ENCODE peak calls at places on chromosomes 6 and 20, in seven cellular contexts. O is left lung, M is MM.1S, E is fibroblast of lung, P is body of pancreas, N is left ventricle myocardium inferior, U is lung. D is an unnamed sample. For H3K4me1 and H3K27me3, the result is how much of the 10 kb centered on the place peaks cover.

GRCh38 chr20:46316984-46317684 is 8.8 kb upstream of the CDH22 start:
- DNase-seq in O (no peak), M (no peak), E (no peak), P (peak), N (no peak), U (no peak), D (no peak)

GRCh38 chr6:27078734-27079357 is 168.7 kb upstream of the PRSS16 start:
- DNase-seq in O (no peak), M (peak), E (peak), P (peak), N (no peak), U (peak), D (peak)

GRCh38 chr6:99822741-99823512 is 171.1 kb downstream of the MCHR2 start:
- DNase-seq in O (no peak), M (peak), E (peak), P (peak), N (no peak), U (no peak), D (no peak)

GRCh38 chr6:54142889-54143519 is 31.8 kb downstream of the MLIP start:
- DNase-seq in O (no peak), M (no peak), E (no peak), P (no peak), N (no peak), U (no peak), D (no peak)

GRCh38 chr6:152277826-152278247 is 359.3 kb downstream of the SYNE1 start:
- DNase-seq in O (no peak), M (no peak), E (no peak), P (peak), N (peak), U (no peak), D (no peak)

GRCh38 chr6:128208851-128209580 is 308.2 kb upstream of the THEMIS start:
- DNase-seq in O (no peak), M (no peak), E (peak), P (no peak), N (no peak), U (no peak), D (no peak)

GRCh38 chr6:136720045-136720760 is 72.1 kb downstream of the MAP3K5 start:
- DNase-seq in O (no peak), M (no peak), E (no peak), P (no peak), N (no peak), U (no peak), D (no peak)

GRCh38 chr6:20900396-20901160 is 366.3 kb downstream of the CDKAL1 start:
- DNase-seq in O (no peak), M (no peak), E (no peak), P (no peak), N (no peak), U (no peak), D (no peak)

GRCh38 chr6:2749972-2750600 is 636 bp downstream of the MYLK4 start:
- DNase-seq in O (no peak), M (peak), E (peak), P (peak), N (peak), U (peak), D (peak)

GRCh38 chr20:16129411-16129810 is 443.8 kb downstream of the KIF16B start:
- DNase-seq in O (no peak), M (no peak), E (no peak), P (no peak), N (no peak), U (no peak), D (no peak)

GRCh38 chr6:26536571-26537159 is 1.5 kb upstream of the HMGN4 start:
- DNase-seq in O (no peak), M (peak), E (peak), P (peak), N (no peak), U (peak), D (peak)

GRCh38 chr20:58981564-58982364 is 708 bp downstream of the NELFCD start:
- DNase-seq in O (no peak), M (peak), E (no peak), P (no peak), N (no peak), U (no peak), D (no peak)

GRCh38 chr20:35663813-35664543 is 722 bp downstream of the CPNE1 start:
- DNase-seq in O (no peak), M (peak), E (peak), P (peak), N (no peak), U (peak), D (peak)

GRCh38 chr6:117555882-117556498 is 46.3 kb downstream of the GOPC start:
- DNase-seq in O (no peak), M (peak), E (no peak), P (peak), N (no peak), U (peak), D (peak)

GRCh38 chr6:140138311-140138994 is 764.0 kb upstream of the CITED2 start:
- DNase-seq in O (no peak), M (no peak), E (peak), P (no peak), N (no peak), U (no peak), D (no peak)

GRCh38 chr20:19463597-19463996 is 251.2 kb downstream of the SLC24A3 start:
- DNase-seq in O (no peak), M (no peak), E (no peak), P (no peak), N (no peak), U (no peak), D (no peak)

GRCh38 chr20:62400021-62400420 is 7.1 kb downstream of the CABLES2 start:
- DNase-seq in O (no peak), M (no peak), E (no peak), P (no peak), N (no peak), U (no peak), D (no peak)

GRCh38 chr6:142844065-142844755 is 100.8 kb downstream of the HIVEP2 start:
- DNase-seq in O (no peak), M (peak), E (peak), P (no peak), N (no peak), U (no peak), D (no peak)

GRCh38 chr20:13325033-13325432 is 104.0 kb downstream of the ISM1 start:
- DNase-seq in O (no peak), M (peak), E (peak), P (peak), N (no peak), U (no peak), D (no peak)

GRCh38 chr6:47042238-47042843 is at the start of gene ADGRF1:
- DNase-seq in O (no peak), M (no peak), E (peak), P (peak), N (no peak), U (peak), D (no peak)

GRCh38 chr20:18224968-18225568 is 63.3 kb upstream of the ZNF133 start:
- DNase-seq in O (no peak), M (no peak), E (peak), P (peak), N (peak), U (peak), D (no peak)

GRCh38 chr6:34926655-34927054 is 37.6 kb downstream of the ANKS1A start:
- DNase-seq in O (no peak), M (no peak), E (peak), P (no peak), N (no peak), U (no peak), D (no peak)

GRCh38 chr20:44166008-44166407 is 21.0 kb downstream of the JPH2 start:
- DNase-seq in O (no peak), M (no peak), E (peak), P (no peak), N (no peak), U (no peak), D (no peak)

GRCh38 chr20:47865912-47866311 is 80.6 kb upstream of the SULF2 start:
- DNase-seq in O (no peak), M (no peak), E (no peak), P (no peak), N (no peak), U (no peak), D (no peak)

GRCh38 chr6:43924222-43924702 is 154.3 kb downstream of the VEGFA start:
- DNase-seq in O (no peak), M (peak), E (peak), P (peak), N (peak), U (no peak), D (peak)

GRCh38 chr6:166830185-166830890 is 126.0 kb downstream of the RNASET2 start:
- DNase-seq in O (no peak), M (no peak), E (no peak), P (no peak), N (no peak), U (no peak), D (no peak)

GRCh38 chr6:42103753-42104094 is 38.7 kb downstream of the C6orf132 start:
- DNase-seq in O (no peak), M (no peak), E (no peak), P (no peak), N (no peak), U (no peak), D (no peak)

GRCh38 chr20:62935204-62935967 is 2.6 kb upstream of the GID8 start:
- DNase-seq in O (no peak), M (no peak), E (no peak), P (no peak), N (no peak), U (no peak), D (no peak)

GRCh38 chr20:51678041-51678697 is 90.0 kb downstream of the ATP9A start:
- DNase-seq in O (no peak), M (no peak), E (peak), P (peak), N (no peak), U (no peak), D (no peak)

GRCh38 chr20:25540273-25540672 is 45.1 kb downstream of the NINL start:
- DNase-seq in O (no peak), M (peak), E (peak), P (peak), N (peak), U (no peak), D (no peak)

GRCh38 chr6:14921170-14921569 is 324.7 kb upstream of the JARID2 start:
- DNase-seq in O (peak), M (no peak), E (peak), P (peak), N (peak), U (peak), D (no peak)

GRCh38 chr6:6793388-6794250 is 205.1 kb downstream of the LY86 start:
- DNase-seq in O (peak), M (no peak), E (no peak), P (peak), N (no peak), U (no peak), D (no peak)

GRCh38 chr20:38143238-38143645 is 21.8 kb downstream of the TGM2 start:
- DNase-seq in O (peak), M (no peak), E (no peak), P (peak), N (no peak), U (no peak), D (no peak)

GRCh38 chr6:48881551-48881950 is 581.5 kb downstream of the MMUT start:
- DNase-seq in O (no peak), M (no peak), E (no peak), P (no peak), N (no peak), U (no peak), D (no peak)

DNA sequence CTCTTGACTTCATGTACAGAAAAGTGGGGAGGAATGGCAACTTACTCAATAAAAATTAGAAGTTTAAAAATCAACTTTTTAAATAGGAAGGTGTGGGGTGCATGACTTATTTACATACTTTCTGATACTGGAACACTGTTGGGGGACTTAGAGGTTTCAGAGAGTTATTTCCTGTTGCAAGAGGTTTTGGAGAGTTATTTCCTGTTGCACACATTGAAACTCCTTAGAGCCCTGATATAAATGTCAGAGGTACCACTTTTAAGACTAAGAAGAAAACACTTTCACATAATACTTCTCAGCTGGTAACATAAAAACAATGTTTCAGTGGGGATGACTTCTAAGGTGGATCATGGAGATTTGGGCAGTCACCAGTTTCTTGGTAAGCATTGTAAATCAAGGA is 579.9 kb downstream of the MMUT start:
- DNase-seq in O (no peak), M (peak), E (no peak), P (no peak), N (no peak), U (no peak), D (no peak)
- H3K4me1 ChIP-seq in O (under half), M (under half), E (under half), P (under half), N (under half), U (under half), D (under half)

DNA sequence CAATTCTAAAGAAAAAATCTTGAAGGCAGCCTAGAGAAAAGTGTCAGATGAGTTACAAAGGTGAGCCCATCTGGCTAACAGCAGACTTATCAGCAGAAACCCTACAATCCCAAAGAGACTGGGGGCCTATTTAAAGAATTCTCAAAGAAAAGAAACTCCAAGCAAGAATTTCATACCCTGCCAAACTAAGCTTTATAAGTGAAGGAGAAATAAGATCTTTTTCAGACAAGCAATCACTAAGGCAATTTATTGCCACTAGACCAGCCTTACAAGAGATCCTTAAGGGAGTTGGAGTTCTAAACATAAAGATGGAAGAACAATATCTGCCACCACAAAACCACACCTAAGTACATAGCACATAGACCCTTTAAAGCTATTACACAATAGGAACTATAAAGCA is 24.9 kb upstream of the DEFB126 start:
- DNase-seq in O (no peak), M (no peak), E (no peak), P (no peak), N (no peak), U (no peak), D (no peak)
- H3K27me3 ChIP-seq in O (under half), M (under half), E (under half), P (under half), N (under half), U (under half), D (under half)

GRCh38 chr6:52538921-52539354 is 37.9 kb downstream of the TRAM2 start:
- DNase-seq in O (no peak), M (no peak), E (peak), P (no peak), N (no peak), U (no peak), D (no peak)

GRCh38 chr6:52538252-52538905 is 38.5 kb downstream of the TRAM2 start:
- DNase-seq in O (no peak), M (no peak), E (peak), P (no peak), N (no peak), U (no peak), D (no peak)

GRCh38 chr6:52539607-52540006 is 37.3 kb downstream of the TRAM2 start:
- DNase-seq in O (no peak), M (no peak), E (peak), P (no peak), N (no peak), U (no peak), D (no peak)

GRCh38 chr6:52541135-52541534 is 35.7 kb downstream of the TRAM2 start:
- DNase-seq in O (no peak), M (no peak), E (no peak), P (no peak), N (no peak), U (no peak), D (no peak)

DNA sequence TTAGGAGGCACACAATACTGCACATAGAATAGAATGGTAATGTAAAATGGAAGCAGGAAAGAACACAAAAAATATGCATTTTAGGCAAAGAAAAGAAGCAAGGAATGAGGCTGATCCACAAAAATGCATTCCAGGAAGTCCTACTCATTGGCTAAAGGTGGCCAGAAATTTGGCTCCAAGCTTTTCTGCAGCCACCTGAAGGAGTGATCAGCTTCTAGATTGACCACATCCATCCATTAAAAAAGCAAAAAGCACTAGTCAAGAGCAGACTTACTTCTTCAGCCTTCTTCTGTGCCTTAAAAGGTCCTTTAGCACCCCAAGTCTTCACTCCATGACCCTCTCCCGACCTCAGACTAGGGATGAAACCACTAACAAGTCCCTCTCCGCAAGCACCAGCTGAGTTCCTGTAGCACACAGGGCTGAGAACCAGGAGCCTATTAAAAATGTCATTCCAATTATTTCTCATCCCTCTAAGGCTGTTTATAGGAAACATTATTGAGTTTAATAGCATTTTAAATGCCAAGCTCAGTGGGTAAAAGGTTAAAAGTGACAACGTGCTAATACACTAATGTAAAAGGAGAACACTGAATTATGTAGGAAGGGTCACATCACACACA is 36.5 kb downstream of the TRAM2 start:
- DNase-seq in O (no peak), M (no peak), E (peak), P (no peak), N (no peak), U (no peak), D (no peak)
- H3K4me1 ChIP-seq in O (under half), M (half or more), E (half or more), P (under half), N (half or more), U (under half), D (under half)

DNA sequence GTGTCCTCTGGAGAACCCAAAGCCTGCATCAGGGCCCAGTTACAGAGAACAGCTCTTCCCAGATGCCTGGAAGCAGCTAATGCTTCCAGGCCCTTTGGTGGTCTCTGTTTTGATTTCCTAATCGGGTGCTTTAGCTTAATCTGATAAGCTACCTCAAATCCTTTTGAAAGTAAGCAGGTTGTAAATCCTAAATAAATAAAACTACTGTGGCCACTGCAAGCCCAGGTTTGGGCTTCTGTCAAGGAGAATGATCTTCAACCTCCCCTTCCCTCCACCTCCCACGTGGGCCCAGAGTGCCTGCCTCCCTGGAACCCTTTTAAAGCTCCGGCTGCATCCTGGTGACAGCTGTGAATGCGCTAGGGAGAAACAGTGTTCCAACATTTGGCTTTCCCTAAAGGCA is 25.2 kb upstream of the FYN start:
- DNase-seq in O (no peak), M (no peak), E (no peak), P (no peak), N (no peak), U (no peak), D (no peak)
- H3K27me3 ChIP-seq in O (under half), M (under half), E (under half), P (under half), N (under half), U (under half), D (under half)

GRCh38 chr6:75609639-75610590 is 8.2 kb downstream of the SENP6 start:
- DNase-seq in O (no peak), M (no peak), E (peak), P (no peak), N (no peak), U (no peak), D (no peak)

GRCh38 chr6:75612921-75613534 is 11.3 kb downstream of the SENP6 start:
- DNase-seq in O (no peak), M (no peak), E (no peak), P (no peak), N (no peak), U (no peak), D (no peak)

GRCh38 chr6:75611011-75611701 is 9.5 kb downstream of the SENP6 start:
- DNase-seq in O (no peak), M (no peak), E (peak), P (no peak), N (no peak), U (no peak), D (no peak)

GRCh38 chr6:75611702-75612375 is 10.2 kb downstream of the SENP6 start:
- DNase-seq in O (no peak), M (no peak), E (peak), P (no peak), N (no peak), U (no peak), D (no peak)

DNA sequence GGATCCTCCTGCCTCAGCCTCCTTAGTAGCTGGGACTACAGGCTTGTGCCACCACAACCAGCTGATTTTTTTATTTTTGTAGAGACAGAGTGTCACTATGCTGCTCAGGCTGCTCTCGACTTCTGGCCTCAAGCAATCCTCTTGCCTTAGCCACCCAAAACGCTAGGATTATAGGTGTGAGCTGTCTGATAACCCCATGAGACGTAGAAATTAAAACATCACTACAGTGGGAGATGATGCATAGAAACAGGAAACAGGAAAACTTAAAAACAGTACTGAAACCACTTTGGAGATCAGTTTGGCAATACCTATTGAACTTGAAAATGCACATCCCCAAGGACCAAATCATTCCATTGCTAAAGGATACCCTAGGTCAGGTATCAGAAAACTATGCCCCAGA is 10.8 kb downstream of the SENP6 start:
- DNase-seq in O (no peak), M (no peak), E (no peak), P (no peak), N (no peak), U (no peak), D (no peak)
- H3K4me1 ChIP-seq in O (under half), M (under half), E (under half), P (half or more), N (half or more), U (under half), D (half or more)

GRCh38 chr6:50842446-50842845 is 23.8 kb downstream of the TFAP2B start:
- DNase-seq in O (no peak), M (no peak), E (no peak), P (no peak), N (no peak), U (no peak), D (no peak)
- H3K27me3 ChIP-seq in O (half or more), M (under half), E (under half), P (under half), N (half or more), U (under half), D (under half)

GRCh38 chr6:56806368-56806767 is 148.5 kb upstream of the BEND6 start:
- DNase-seq in O (no peak), M (no peak), E (no peak), P (no peak), N (no peak), U (no peak), D (no peak)
- H3K4me1 ChIP-seq in O (under half), M (under half), E (under half), P (under half), N (half or more), U (under half), D (under half)

D was measured in CD8-positive, alpha-beta T cell.